ENCODE peak calls at places on chromosomes 13 and 19, in nine cellular contexts. One of them, this sample, is unnamed.
A peak's percentile ranks its signal among the peaks of the same experiment; 100 is the strongest.

GRCh38 chr19:13078897-13079541 is 23.6 kb downstream of the LYL1 start:
- DNase-seq in suprapubic skin: no peak
- DNase-seq in K562: no peak
- DNase-seq in ovary: peak; percentile 65
- DNase-seq in H1: no peak
- DNase-seq in stomach: peak; percentile 77
- DNase-seq in HepG2: no peak
- DNase-seq in A549: no peak
- DNase-seq in upper lobe of left lung: no peak
- DNase-seq in this sample: no peak

GRCh38 chr19:39341122-39341719 is 1.0 kb upstream of the SAMD4B start:
- DNase-seq in suprapubic skin: peak; percentile 72
- DNase-seq in K562: peak; percentile 34
- DNase-seq in ovary: peak; percentile 52
- DNase-seq in H1: peak; percentile 64
- DNase-seq in stomach: peak; percentile 29
- DNase-seq in HepG2: no peak
- DNase-seq in A549: no peak
- DNase-seq in upper lobe of left lung: no peak
- DNase-seq in this sample: no peak

GRCh38 chr13:45941261-45941660 is 89.7 kb upstream of the SIAH3 start:
- DNase-seq in suprapubic skin: no peak
- DNase-seq in K562: no peak
- DNase-seq in ovary: no peak
- DNase-seq in H1: no peak
- DNase-seq in stomach: no peak
- DNase-seq in HepG2: no peak
- DNase-seq in A549: no peak
- DNase-seq in upper lobe of left lung: no peak
- DNase-seq in this sample: no peak

GRCh38 chr19:46221981-46222610 is 7.4 kb upstream of the IGFL1 start:
- DNase-seq in suprapubic skin: no peak
- DNase-seq in K562: no peak
- DNase-seq in ovary: peak; percentile 67
- DNase-seq in H1: peak; percentile 50
- DNase-seq in stomach: peak; percentile 65
- DNase-seq in HepG2: no peak
- DNase-seq in A549: peak; percentile 98
- DNase-seq in upper lobe of left lung: no peak
- DNase-seq in this sample: peak; percentile 25

GRCh38 chr13:85529216-85529590 is 270.0 kb downstream of the SLITRK6 start:
- DNase-seq in suprapubic skin: no peak
- DNase-seq in K562: no peak
- DNase-seq in ovary: no peak
- DNase-seq in H1: no peak
- DNase-seq in stomach: no peak
- DNase-seq in HepG2: no peak
- DNase-seq in A549: no peak
- DNase-seq in upper lobe of left lung: no peak
- DNase-seq in this sample: no peak

GRCh38 chr13:109105899-109106298 is 476.5 kb downstream of the MYO16 start:
- DNase-seq in suprapubic skin: no peak
- DNase-seq in K562: no peak
- DNase-seq in ovary: no peak
- DNase-seq in H1: no peak
- DNase-seq in stomach: no peak
- DNase-seq in HepG2: no peak
- DNase-seq in A549: no peak
- DNase-seq in upper lobe of left lung: no peak
- DNase-seq in this sample: no peak

GRCh38 chr13:39196957-39197644 is 158.8 kb downstream of the NHLRC3 start:
- DNase-seq in suprapubic skin: no peak
- DNase-seq in K562: no peak
- DNase-seq in ovary: no peak
- DNase-seq in H1: no peak
- DNase-seq in stomach: no peak
- DNase-seq in HepG2: no peak
- DNase-seq in A549: no peak
- DNase-seq in upper lobe of left lung: no peak
- DNase-seq in this sample: no peak

GRCh38 chr13:30142502-30143211 is 164.7 kb downstream of the KATNAL1 start:
- DNase-seq in suprapubic skin: peak; percentile 84
- DNase-seq in K562: no peak
- DNase-seq in ovary: peak; percentile 32
- DNase-seq in H1: no peak
- DNase-seq in stomach: no peak
- DNase-seq in HepG2: peak; percentile 6
- DNase-seq in A549: peak; percentile 22
- DNase-seq in upper lobe of left lung: peak; percentile 65
- DNase-seq in this sample: peak; percentile 62

GRCh38 chr13:44710576-44710975 is 134.4 kb upstream of the TSC22D1 start:
- DNase-seq in suprapubic skin: no peak
- DNase-seq in K562: no peak
- DNase-seq in ovary: no peak
- DNase-seq in H1: no peak
- DNase-seq in stomach: no peak
- DNase-seq in HepG2: no peak
- DNase-seq in A549: peak; percentile 32
- DNase-seq in upper lobe of left lung: no peak
- DNase-seq in this sample: no peak

GRCh38 chr13:82797876-82798275 is 1084.4 kb downstream of the SLITRK1 start:
- DNase-seq in suprapubic skin: no peak
- DNase-seq in K562: no peak
- DNase-seq in ovary: no peak
- DNase-seq in H1: no peak
- DNase-seq in stomach: no peak
- DNase-seq in HepG2: no peak
- DNase-seq in A549: no peak
- DNase-seq in upper lobe of left lung: no peak
- DNase-seq in this sample: no peak

GRCh38 chr13:112073245-112074138 is 6.5 kb downstream of the SOX1 start:
- DNase-seq in suprapubic skin: no peak
- DNase-seq in K562: no peak
- DNase-seq in ovary: no peak
- DNase-seq in H1: peak; percentile 82
- DNase-seq in stomach: no peak
- DNase-seq in HepG2: no peak
- DNase-seq in A549: no peak
- DNase-seq in upper lobe of left lung: peak; percentile 68
- DNase-seq in this sample: no peak

GRCh38 chr19:2032296-2032941 is 16.9 kb upstream of the BTBD2 start:
- DNase-seq in suprapubic skin: peak; percentile 98
- DNase-seq in K562: no peak
- DNase-seq in ovary: peak; percentile 88
- DNase-seq in H1: peak; percentile 55
- DNase-seq in stomach: peak; percentile 98
- DNase-seq in HepG2: no peak
- DNase-seq in A549: peak; percentile 59
- DNase-seq in upper lobe of left lung: peak; percentile 99
- DNase-seq in this sample: peak; percentile 96

GRCh38 chr13:93375491-93375890 is 148.9 kb downstream of the GPC6 start:
- DNase-seq in suprapubic skin: no peak
- DNase-seq in K562: no peak
- DNase-seq in ovary: no peak
- DNase-seq in H1: no peak
- DNase-seq in stomach: no peak
- DNase-seq in HepG2: no peak
- DNase-seq in A549: no peak
- DNase-seq in upper lobe of left lung: no peak
- DNase-seq in this sample: no peak

GRCh38 chr19:21593934-21594844 is 88.8 kb downstream of the ZNF429 start:
- DNase-seq in suprapubic skin: no peak
- DNase-seq in K562: peak; percentile 81
- DNase-seq in ovary: no peak
- DNase-seq in H1: no peak
- DNase-seq in stomach: no peak
- DNase-seq in HepG2: no peak
- DNase-seq in A549: no peak
- DNase-seq in upper lobe of left lung: no peak
- DNase-seq in this sample: peak; percentile 24

GRCh38 chr13:102440259-102440936 is 38.5 kb upstream of the FGF14 start:
- DNase-seq in suprapubic skin: no peak
- DNase-seq in K562: no peak
- DNase-seq in ovary: no peak
- DNase-seq in H1: no peak
- DNase-seq in stomach: peak; percentile 44
- DNase-seq in HepG2: no peak
- DNase-seq in A549: no peak
- DNase-seq in upper lobe of left lung: no peak
- DNase-seq in this sample: no peak

GRCh38 chr13:42924290-42924803 is 67.7 kb downstream of the EPSTI1 start:
- DNase-seq in suprapubic skin: no peak
- DNase-seq in K562: no peak
- DNase-seq in ovary: no peak
- DNase-seq in H1: no peak
- DNase-seq in stomach: no peak
- DNase-seq in HepG2: no peak
- DNase-seq in A549: no peak
- DNase-seq in upper lobe of left lung: no peak
- DNase-seq in this sample: no peak

GRCh38 chr13:33696530-33696929 is 121.4 kb upstream of the RFC3 start:
- DNase-seq in suprapubic skin: no peak
- DNase-seq in K562: no peak
- DNase-seq in ovary: no peak
- DNase-seq in H1: no peak
- DNase-seq in stomach: no peak
- DNase-seq in HepG2: no peak
- DNase-seq in A549: no peak
- DNase-seq in upper lobe of left lung: no peak
- DNase-seq in this sample: no peak

GRCh38 chr13:113421673-113422270 is 31.5 kb downstream of the ADPRHL1 start:
- DNase-seq in suprapubic skin: no peak
- DNase-seq in K562: no peak
- DNase-seq in ovary: peak; percentile 66
- DNase-seq in H1: no peak
- DNase-seq in stomach: no peak
- DNase-seq in HepG2: no peak
- DNase-seq in A549: no peak
- DNase-seq in upper lobe of left lung: peak; percentile 50
- DNase-seq in this sample: peak; percentile 50

GRCh38 chr13:99740261-99740979 is 231.1 kb downstream of the ZIC5 start:
- DNase-seq in suprapubic skin: no peak
- DNase-seq in K562: no peak
- DNase-seq in ovary: no peak
- DNase-seq in H1: peak; percentile 28
- DNase-seq in stomach: no peak
- DNase-seq in HepG2: no peak
- DNase-seq in A549: no peak
- DNase-seq in upper lobe of left lung: no peak
- DNase-seq in this sample: no peak

GRCh38 chr19:40530091-40530901 is 46.4 kb upstream of the SHKBP1 start:
- DNase-seq in suprapubic skin: no peak
- DNase-seq in K562: peak; percentile 91
- DNase-seq in ovary: peak; percentile 59
- DNase-seq in H1: peak; percentile 92
- DNase-seq in stomach: no peak
- DNase-seq in HepG2: no peak
- DNase-seq in A549: peak; percentile 77
- DNase-seq in upper lobe of left lung: peak; percentile 86
- DNase-seq in this sample: no peak

DNA sequence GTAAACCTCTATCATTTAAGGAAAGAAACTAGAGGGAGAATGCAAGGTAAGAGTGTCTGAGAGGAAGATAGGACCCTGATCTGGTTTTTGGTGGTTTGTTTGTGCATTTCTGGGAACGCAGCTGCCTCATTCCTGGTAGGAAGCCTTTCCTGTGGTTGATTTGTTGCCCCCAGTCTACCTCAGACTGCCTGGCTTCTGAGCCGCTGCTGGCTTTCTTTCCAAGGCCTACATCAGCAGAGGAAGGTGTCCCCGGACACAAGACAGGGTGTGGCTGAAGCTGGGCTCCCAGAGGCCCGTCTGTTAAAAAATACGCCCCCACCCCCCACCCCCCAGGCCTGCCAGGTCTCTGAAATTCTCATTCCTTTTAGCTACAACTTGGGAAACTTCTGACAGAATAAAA is 42.6 kb downstream of the C13orf42 start:
- DNase-seq in suprapubic skin: no peak
- DNase-seq in K562: no peak
- DNase-seq in ovary: no peak
- DNase-seq in H1: no peak
- DNase-seq in stomach: no peak
- DNase-seq in HepG2: no peak
- DNase-seq in A549: no peak
- DNase-seq in upper lobe of left lung: no peak
- DNase-seq in this sample: no peak
- TF ChIP-seq EP300 in suprapubic skin: no peak
- TF ChIP-seq EP300 in K562: no peak
- TF ChIP-seq EP300 in ovary: no peak
- TF ChIP-seq EP300 in H1: no peak
- TF ChIP-seq EP300 in stomach: no peak
- TF ChIP-seq EP300 in HepG2: no peak
- TF ChIP-seq EP300 in A549: no peak
- TF ChIP-seq EP300 in upper lobe of left lung: no peak
- TF ChIP-seq EP300 in this sample: no peak

GRCh38 chr19:54317108-54317964 is 4.4 kb upstream of the LILRA5 start:
- DNase-seq in suprapubic skin: no peak
- DNase-seq in K562: no peak
- DNase-seq in ovary: no peak
- DNase-seq in H1: no peak
- DNase-seq in stomach: no peak
- DNase-seq in HepG2: no peak
- DNase-seq in A549: no peak
- DNase-seq in upper lobe of left lung: no peak
- DNase-seq in this sample: no peak
- TF ChIP-seq EP300 in suprapubic skin: no peak
- TF ChIP-seq EP300 in K562: no peak
- TF ChIP-seq EP300 in ovary: no peak
- TF ChIP-seq EP300 in H1: no peak
- TF ChIP-seq EP300 in stomach: no peak
- TF ChIP-seq EP300 in HepG2: no peak
- TF ChIP-seq EP300 in A549: no peak
- TF ChIP-seq EP300 in upper lobe of left lung: no peak
- TF ChIP-seq EP300 in this sample: no peak

DNA sequence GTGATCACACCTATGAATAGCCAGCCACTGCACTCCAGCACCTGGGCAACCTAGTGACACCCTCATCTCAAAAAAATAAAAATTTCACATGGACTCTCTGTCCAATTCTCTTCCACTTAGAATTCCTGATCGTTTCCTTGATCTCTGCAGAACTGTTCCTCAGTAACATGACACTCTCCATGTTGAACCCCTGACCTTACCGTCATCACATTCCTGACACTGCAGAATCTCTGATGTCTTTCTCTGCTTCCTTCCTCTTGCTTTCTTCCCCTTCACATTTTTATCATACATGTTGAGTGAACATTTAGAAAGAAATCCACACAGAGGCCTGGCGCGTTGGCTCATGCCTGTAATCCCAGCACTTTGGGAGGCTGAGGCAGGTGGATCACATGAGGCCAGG is 15.0 kb downstream of the ZNF114 start:
- DNase-seq in suprapubic skin: no peak
- DNase-seq in K562: no peak
- DNase-seq in ovary: no peak
- DNase-seq in H1: no peak
- DNase-seq in stomach: no peak
- DNase-seq in HepG2: no peak
- DNase-seq in A549: no peak
- DNase-seq in upper lobe of left lung: no peak
- DNase-seq in this sample: no peak
- TF ChIP-seq EP300 in suprapubic skin: no peak
- TF ChIP-seq EP300 in K562: no peak
- TF ChIP-seq EP300 in ovary: no peak
- TF ChIP-seq EP300 in H1: no peak
- TF ChIP-seq EP300 in stomach: no peak
- TF ChIP-seq EP300 in HepG2: no peak
- TF ChIP-seq EP300 in A549: no peak
- TF ChIP-seq EP300 in upper lobe of left lung: no peak
- TF ChIP-seq EP300 in this sample: no peak

GRCh38 chr13:62537593-62537992 is 1121.9 kb upstream of the PCDH20 start:
- DNase-seq in suprapubic skin: no peak
- DNase-seq in K562: no peak
- DNase-seq in ovary: no peak
- DNase-seq in H1: no peak
- DNase-seq in stomach: no peak
- DNase-seq in HepG2: no peak
- DNase-seq in A549: no peak
- DNase-seq in upper lobe of left lung: no peak
- DNase-seq in this sample: no peak
- TF ChIP-seq EP300 in suprapubic skin: no peak
- TF ChIP-seq EP300 in K562: no peak
- TF ChIP-seq EP300 in ovary: no peak
- TF ChIP-seq EP300 in H1: no peak
- TF ChIP-seq EP300 in stomach: no peak
- TF ChIP-seq EP300 in HepG2: no peak
- TF ChIP-seq EP300 in A549: no peak
- TF ChIP-seq EP300 in upper lobe of left lung: no peak
- TF ChIP-seq EP300 in this sample: no peak

This sample was measured in tibial nerve.